ENCODE peak calls at places on chromosomes 5 and 9, in ten cellular contexts. S is cardiac muscle cell, Y is uterus, T is Karpas-422, E is ovary, C is prostate gland, G is brain microvascular endothelial cell, N is neuronal stem cell, Q is heart left ventricle, M is PC-3. Z is an unnamed sample.

GRCh38 chr9:123321874-123322770 is 33.9 kb upstream of the CRB2 start:
- DNase-seq in S (no peak), Y (no peak), T (no peak), E (no peak), C (no peak), G (no peak), N (no peak), Q (no peak), M (no peak), Z (no peak)

GRCh38 chr9:137058651-137059234 is 4.9 kb upstream of the ENTPD2 start:
- DNase-seq in S (no peak), Y (no peak), T (no peak), E (no peak), C (no peak), G (no peak), N (no peak), Q (no peak), M (no peak), Z (no peak)

GRCh38 chr5:149677721-149678120 is 52.4 kb upstream of the PPARGC1B start:
- DNase-seq in S (no peak), Y (no peak), T (no peak), E (no peak), C (no peak), G (no peak), N (no peak), Q (peak; percentile 67), M (no peak), Z (peak; percentile 41)

GRCh38 chr9:129773262-129774048 is 20.6 kb upstream of the PTGES start:
- DNase-seq in S (no peak), Y (no peak), T (no peak), E (no peak), C (no peak), G (peak; percentile 54), N (no peak), Q (no peak), M (peak; percentile 87), Z (no peak)

GRCh38 chr5:172658869-172659513 is 17.9 kb downstream of the NEURL1B start:
- DNase-seq in S (no peak), Y (peak; percentile 65), T (no peak), E (peak; percentile 55), C (peak; percentile 64), G (no peak), N (no peak), Q (peak; percentile 80), M (no peak), Z (peak; percentile 69)

GRCh38 chr5:90802695-90803317 is 244.2 kb downstream of the ADGRV1 start:
- DNase-seq in S (peak; percentile 57), Y (no peak), T (peak; percentile 67), E (no peak), C (peak; percentile 8), G (peak; percentile 24), N (peak; percentile 12), Q (no peak), M (peak; percentile 82), Z (no peak)

GRCh38 chr9:113785334-113785733 is 90.8 kb upstream of the ZNF618 start:
- DNase-seq in S (no peak), Y (no peak), T (no peak), E (no peak), C (peak; percentile 42), G (no peak), N (no peak), Q (no peak), M (no peak), Z (peak; percentile 51)

GRCh38 chr5:137617806-137618205 is 118.1 kb downstream of the KLHL3 start:
- DNase-seq in S (no peak), Y (no peak), T (no peak), E (no peak), C (no peak), G (peak; percentile 64), N (no peak), Q (no peak), M (peak; percentile 20), Z (no peak)

GRCh38 chr9:33125441-33125840 is 41.7 kb downstream of the B4GALT1 start:
- DNase-seq in S (no peak), Y (no peak), T (no peak), E (peak; percentile 9), C (no peak), G (no peak), N (no peak), Q (no peak), M (no peak), Z (no peak)

GRCh38 chr9:33124046-33124445 is 43.1 kb downstream of the B4GALT1 start:
- DNase-seq in S (no peak), Y (no peak), T (no peak), E (no peak), C (no peak), G (no peak), N (no peak), Q (no peak), M (no peak), Z (no peak)

GRCh38 chr9:33127881-33128280 is 39.3 kb downstream of the B4GALT1 start:
- DNase-seq in S (no peak), Y (no peak), T (no peak), E (no peak), C (no peak), G (no peak), N (no peak), Q (no peak), M (no peak), Z (no peak)

GRCh38 chr9:33124716-33125378 is 42.3 kb downstream of the B4GALT1 start:
- DNase-seq in S (no peak), Y (no peak), T (no peak), E (no peak), C (no peak), G (no peak), N (no peak), Q (no peak), M (no peak), Z (no peak)

GRCh38 chr9:33125871-33126822 is 41.0 kb downstream of the B4GALT1 start:
- DNase-seq in S (no peak), Y (no peak), T (no peak), E (peak; percentile 8), C (no peak), G (peak; percentile 71), N (no peak), Q (no peak), M (peak; percentile 5), Z (no peak)
- H3K27ac ChIP-seq in S (no peak overlapping the region), Y (no peak overlapping the region), T (no peak overlapping the region), E (no peak overlapping the region), C (no peak overlapping the region), G (no peak overlapping the region), N (no peak overlapping the region), Q (peak overlapping the region; percentile 69), M (no peak overlapping the region), Z (peak overlapping the region; percentile 33)

GRCh38 chr9:111967621-111968020 is 71.0 kb downstream of the UGCG start:
- DNase-seq in S (no peak), Y (no peak), T (no peak), E (no peak), C (no peak), G (no peak), N (no peak), Q (no peak), M (no peak), Z (no peak)

GRCh38 chr9:111966324-111966723 is 69.7 kb downstream of the UGCG start:
- DNase-seq in S (no peak), Y (no peak), T (no peak), E (no peak), C (no peak), G (no peak), N (no peak), Q (no peak), M (no peak), Z (no peak)

GRCh38 chr9:111966851-111967250 is 70.2 kb downstream of the UGCG start:
- DNase-seq in S (no peak), Y (no peak), T (no peak), E (no peak), C (no peak), G (no peak), N (no peak), Q (no peak), M (no peak), Z (no peak)

GRCh38 chr9:111963995-111964394 is 67.4 kb downstream of the UGCG start:
- DNase-seq in S (no peak), Y (no peak), T (no peak), E (no peak), C (no peak), G (no peak), N (no peak), Q (no peak), M (no peak), Z (no peak)

DNA sequence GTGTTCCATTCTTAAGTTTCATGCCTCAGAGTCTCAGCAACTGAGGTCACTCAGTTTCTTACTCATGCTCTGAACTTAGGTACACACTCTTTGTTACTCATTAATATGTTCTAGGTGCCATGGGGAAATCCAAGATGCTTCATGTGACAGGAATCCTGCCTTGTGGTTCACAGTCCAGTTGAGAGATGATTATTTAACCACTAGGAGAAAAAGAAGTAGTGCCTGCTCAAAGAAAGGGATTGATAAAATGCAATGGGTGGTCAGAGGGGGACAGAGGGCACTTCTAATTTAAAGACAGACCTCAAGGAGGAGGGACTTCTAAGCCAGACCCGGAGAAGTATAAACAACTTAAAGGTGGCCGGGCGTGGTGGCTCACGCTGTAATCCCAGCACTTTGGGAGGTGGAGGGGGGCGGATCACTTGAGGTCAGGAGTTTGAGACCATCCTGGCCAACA is 69.0 kb downstream of the UGCG start:
- DNase-seq in S (no peak), Y (no peak), T (no peak), E (no peak), C (no peak), G (peak; percentile 98), N (no peak), Q (no peak), M (peak; percentile 90), Z (no peak)
- H3K4me3 ChIP-seq in S (no peak overlapping the region), Y (no peak overlapping the region), T (no peak overlapping the region), E (no peak overlapping the region), C (no peak overlapping the region), G (no peak overlapping the region), N (no peak overlapping the region), Q (no peak overlapping the region), M (no peak overlapping the region), Z (no peak overlapping the region)

DNA sequence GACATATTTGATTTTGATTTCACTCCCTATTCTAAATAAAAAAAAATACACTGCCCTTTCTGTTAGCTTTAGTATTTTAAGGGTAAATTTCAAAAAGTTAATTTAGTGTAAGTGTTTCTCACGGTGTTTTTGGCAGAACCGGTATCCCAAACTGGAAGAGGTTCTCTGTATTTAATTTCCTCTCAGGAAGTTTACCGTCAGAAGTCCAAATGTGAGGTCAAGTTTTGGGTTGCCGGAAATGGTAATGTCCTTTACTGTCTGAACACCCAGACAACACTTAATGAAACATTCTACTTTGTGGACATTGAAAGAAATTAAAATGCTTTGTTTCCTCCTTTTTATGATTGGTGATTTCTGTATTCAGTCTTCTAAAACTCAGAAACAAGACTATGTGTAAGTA is 148.7 kb upstream of the CDKN2B start:
- DNase-seq in S (no peak), Y (no peak), T (no peak), E (no peak), C (no peak), G (no peak), N (no peak), Q (no peak), M (no peak), Z (no peak)
- H3K27ac ChIP-seq in S (no peak overlapping the region), Y (no peak overlapping the region), T (no peak overlapping the region), E (no peak overlapping the region), C (no peak overlapping the region), G (peak overlapping the region; percentile 93), N (no peak overlapping the region), Q (peak overlapping the region; percentile 3), M (peak overlapping the region; percentile 94), Z (peak overlapping the region; percentile 10)

GRCh38 chr5:169906745-169907649 is 73.3 kb downstream of the INSYN2B start:
- DNase-seq in S (no peak), Y (no peak), T (no peak), E (no peak), C (no peak), G (no peak), N (no peak), Q (no peak), M (no peak), Z (no peak)

GRCh38 chr5:169913479-169913878 is 66.8 kb downstream of the INSYN2B start:
- DNase-seq in S (no peak), Y (no peak), T (no peak), E (no peak), C (no peak), G (no peak), N (no peak), Q (no peak), M (no peak), Z (no peak)

GRCh38 chr5:169909945-169910344 is 70.3 kb downstream of the INSYN2B start:
- DNase-seq in S (no peak), Y (no peak), T (no peak), E (no peak), C (no peak), G (no peak), N (no peak), Q (no peak), M (no peak), Z (no peak)

GRCh38 chr5:169911448-169912212 is 68.7 kb downstream of the INSYN2B start:
- DNase-seq in S (no peak), Y (no peak), T (no peak), E (no peak), C (no peak), G (no peak), N (no peak), Q (no peak), M (peak; percentile 26), Z (no peak)

GRCh38 chr5:169910393-169910792 is 69.9 kb downstream of the INSYN2B start:
- DNase-seq in S (no peak), Y (no peak), T (no peak), E (no peak), C (no peak), G (no peak), N (no peak), Q (no peak), M (peak; percentile 12), Z (no peak)
- H3K4me3 ChIP-seq in S (no peak overlapping the region), Y (no peak overlapping the region), T (no peak overlapping the region), E (no peak overlapping the region), C (no peak overlapping the region), G (no peak overlapping the region), N (no peak overlapping the region), Q (no peak overlapping the region), M (no peak overlapping the region), Z (no peak overlapping the region)

Z was measured in left ventricle myocardium inferior.